ENCODE peak calls at places on chromosomes 7 and 10, in six cellular contexts. V is heart right ventricle; J is tibial nerve; W is ovary; Z is CD8-positive, alpha-beta T cell; D is CD4-positive, CD25-positive, alpha-beta regulatory T cell. P is an unnamed sample.

GRCh38 chr7:116932566-116932965 is 20.7 kb upstream of the ST7 start:
- DNase-seq in V (no peak), J (no peak), W (no peak), Z (no peak), D (no peak), P (no peak)

GRCh38 chr7:108311446-108312168 is 144.6 kb downstream of the NRCAM start:
- DNase-seq in V (no peak), J (no peak), W (no peak), Z (no peak), D (no peak), P (no peak)

GRCh38 chr10:14578060-14578952 is 196.4 kb downstream of the FAM107B start:
- DNase-seq in V (peak; percentile 32), J (peak; percentile 28), W (no peak), Z (no peak), D (no peak), P (peak; percentile 19)

GRCh38 chr10:93115661-93116383 is 42.1 kb downstream of the CYP26A1 start:
- DNase-seq in V (peak; percentile 60), J (peak; percentile 86), W (peak; percentile 25), Z (peak; percentile 80), D (peak; percentile 61), P (peak; percentile 80)

GRCh38 chr7:48899932-48900331 is 24.4 kb upstream of the CDC14C start:
- DNase-seq in V (no peak), J (no peak), W (no peak), Z (no peak), D (no peak), P (no peak)

GRCh38 chr7:135260930-135261721 is 27.5 kb downstream of the STRA8 start:
- DNase-seq in V (no peak), J (no peak), W (no peak), Z (no peak), D (no peak), P (no peak)

GRCh38 chr10:25455980-25456567 is 281.3 kb downstream of the GPR158 start:
- DNase-seq in V (no peak), J (no peak), W (no peak), Z (no peak), D (no peak), P (no peak)

GRCh38 chr7:103727982-103728610 is 261.4 kb downstream of the RELN start:
- DNase-seq in V (no peak), J (no peak), W (no peak), Z (no peak), D (no peak), P (peak; percentile 62)

GRCh38 chr10:121292396-121292795 is 305.8 kb downstream of the FGFR2 start:
- DNase-seq in V (no peak), J (no peak), W (no peak), Z (no peak), D (no peak), P (no peak)

GRCh38 chr7:101718747-101719260 is 89.7 kb upstream of the MYL10 start:
- DNase-seq in V (no peak), J (no peak), W (no peak), Z (no peak), D (no peak), P (no peak)

GRCh38 chr10:132337019-132337418 is 5.0 kb downstream of the LRRC27 start:
- DNase-seq in V (no peak), J (no peak), W (no peak), Z (no peak), D (peak; percentile 49), P (no peak)

GRCh38 chr7:137853053-137853452 is 6.3 kb upstream of the DGKI start:
- DNase-seq in V (no peak), J (no peak), W (no peak), Z (no peak), D (no peak), P (no peak)

GRCh38 chr10:44339218-44339617 is 45.7 kb downstream of the CXCL12 start:
- DNase-seq in V (no peak), J (no peak), W (no peak), Z (peak; percentile 29), D (no peak), P (no peak)

GRCh38 chr7:128453836-128454804 is 1.6 kb upstream of the HILPDA start:
- DNase-seq in V (peak; percentile 92), J (peak; percentile 89), W (peak; percentile 94), Z (no peak), D (no peak), P (peak; percentile 94)

GRCh38 chr10:4984223-4984622 is 19.4 kb downstream of the AKR1C2 start:
- DNase-seq in V (no peak), J (no peak), W (no peak), Z (no peak), D (no peak), P (no peak)

GRCh38 chr7:2195403-2196246 is 37.1 kb downstream of the MAD1L1 start:
- DNase-seq in V (peak; percentile 50), J (no peak), W (no peak), Z (no peak), D (no peak), P (no peak)

GRCh38 chr7:16619979-16620408 is 25.6 kb downstream of the ANKMY2 start:
- DNase-seq in V (no peak), J (no peak), W (no peak), Z (no peak), D (peak; percentile 42), P (no peak)

DNA sequence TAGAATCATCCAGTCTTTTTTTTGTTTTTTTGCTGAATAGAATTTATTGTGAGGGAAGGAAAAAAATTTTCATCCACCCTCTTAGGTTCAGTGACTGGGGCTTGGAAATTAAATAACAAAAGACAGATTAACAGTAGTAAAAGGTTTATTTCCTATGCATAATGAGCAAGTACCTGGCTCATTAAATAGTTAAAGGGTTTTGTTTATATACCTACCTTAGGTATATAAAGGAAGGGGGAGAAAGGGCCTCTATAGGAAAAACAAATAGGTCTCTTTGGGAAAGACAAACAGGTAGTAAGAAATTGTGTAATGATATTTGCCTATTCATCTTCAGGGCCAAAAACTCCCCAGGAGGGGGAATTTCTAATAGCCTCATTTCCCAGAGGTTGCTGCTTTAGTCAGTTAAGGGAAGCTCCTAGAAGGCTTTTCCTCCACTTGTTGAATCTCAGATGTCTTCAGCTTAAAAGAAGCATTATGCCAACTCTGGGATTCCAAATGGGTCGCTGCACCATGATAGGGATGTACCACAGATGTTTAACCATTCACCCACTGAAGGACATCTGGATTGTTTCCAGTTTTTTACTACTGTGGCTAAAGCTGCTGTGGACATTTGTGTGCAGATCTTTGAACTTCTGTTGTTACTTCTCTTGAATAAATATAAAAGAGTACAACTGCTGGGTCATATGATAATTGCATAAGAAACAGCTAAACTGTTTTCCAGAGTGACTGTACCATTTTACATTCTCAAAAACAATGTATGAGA is 11.3 kb downstream of the ACADSB start:
- DNase-seq in V (no peak), J (no peak), W (no peak), Z (no peak), D (no peak), P (no peak)
- H3K4me3 ChIP-seq in V (no peak overlapping the region), J (no peak overlapping the region), W (no peak overlapping the region), Z (no peak overlapping the region), D (no peak overlapping the region), P (no peak overlapping the region)

DNA sequence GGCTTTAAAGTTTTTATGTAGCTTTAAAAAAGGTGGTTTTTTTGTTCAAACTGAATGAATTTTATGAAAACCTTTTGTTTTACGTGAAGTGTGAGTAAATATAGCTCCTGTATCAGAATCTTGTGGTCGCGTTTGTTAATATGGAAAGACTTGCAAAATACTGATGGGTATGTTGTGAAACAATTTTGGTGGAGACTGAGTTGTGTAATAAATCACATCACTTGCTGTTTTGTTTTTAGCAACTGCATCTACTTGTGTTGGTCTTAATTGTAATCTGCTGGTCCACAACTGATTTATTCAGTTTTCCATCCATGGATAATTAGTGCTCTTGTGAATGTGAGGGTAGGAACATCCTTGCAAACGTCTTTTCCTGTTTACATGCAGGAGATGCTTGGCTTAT is 10.5 kb downstream of the PLXDC2 start:
- DNase-seq in V (no peak), J (peak; percentile 29), W (no peak), Z (no peak), D (no peak), P (no peak)
- H3K4me3 ChIP-seq in V (no peak overlapping the region), J (no peak overlapping the region), W (no peak overlapping the region), Z (no peak overlapping the region), D (no peak overlapping the region), P (no peak overlapping the region)

DNA sequence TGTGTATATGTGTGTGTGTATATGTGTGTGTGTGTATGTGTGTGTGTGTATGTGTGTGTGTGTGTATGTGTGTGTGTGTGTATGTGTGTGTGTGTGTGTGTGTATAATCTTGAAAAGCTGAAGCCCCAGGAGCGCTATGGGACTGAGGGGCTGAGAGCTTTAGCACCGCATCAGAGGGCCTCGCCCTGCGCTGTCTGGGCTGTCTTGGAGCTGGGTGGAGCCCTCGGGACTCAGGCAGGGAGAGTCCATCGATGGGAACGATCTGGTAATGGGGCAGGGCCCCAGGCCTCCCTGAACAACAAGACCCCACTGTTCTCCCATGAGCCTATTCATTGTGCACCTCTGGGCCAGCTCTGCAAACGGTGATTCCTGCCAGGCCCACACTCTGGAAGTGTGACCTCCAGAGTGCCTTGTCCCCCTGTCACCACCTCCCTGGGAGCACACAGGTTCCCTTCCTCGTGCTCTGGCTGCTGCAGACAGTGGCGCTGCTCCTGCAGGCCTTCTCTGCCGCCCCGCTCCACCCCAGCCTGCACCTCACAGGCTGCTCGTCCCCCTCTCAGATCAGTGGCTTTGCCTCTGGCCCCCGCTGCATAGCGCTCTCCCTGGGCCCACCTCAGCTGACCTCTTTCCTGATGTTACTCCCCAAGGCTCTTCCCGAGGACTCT is 542.3 kb upstream of the FOXK1 start:
- DNase-seq in V (no peak), J (no peak), W (no peak), Z (no peak), D (no peak), P (no peak)
- H3K4me3 ChIP-seq in V (no peak overlapping the region), J (no peak overlapping the region), W (no peak overlapping the region), Z (no peak overlapping the region), D (no peak overlapping the region), P (no peak overlapping the region)

GRCh38 chr7:30683839-30684238 is 1.6 kb upstream of the CRHR2 start:
- DNase-seq in V (no peak), J (no peak), W (no peak), Z (no peak), D (no peak), P (no peak)

GRCh38 chr7:30682131-30683083 is at the start of gene CRHR2:
- DNase-seq in V (peak; percentile 19), J (no peak), W (peak; percentile 27), Z (peak; percentile 67), D (peak; percentile 19), P (peak; percentile 73)

GRCh38 chr7:30683306-30683705 is 1.1 kb upstream of the CRHR2 start:
- DNase-seq in V (no peak), J (no peak), W (no peak), Z (no peak), D (no peak), P (no peak)

GRCh38 chr7:30679664-30680063 is 2.6 kb downstream of the CRHR2 start:
- DNase-seq in V (no peak), J (no peak), W (no peak), Z (no peak), D (no peak), P (no peak)

GRCh38 chr7:30681262-30682130 is 760 bp downstream of the CRHR2 start:
- DNase-seq in V (no peak), J (no peak), W (no peak), Z (peak; percentile 51), D (no peak), P (no peak)
- H3K4me3 ChIP-seq in V (peak overlapping the region; percentile 56), J (peak overlapping the region; percentile 47), W (peak overlapping the region; percentile 41), Z (peak overlapping the region; percentile 40), D (no peak overlapping the region), P (peak overlapping the region; percentile 59)

P was measured in BE2C.